ENCODE peak calls at places on chromosomes 16 and 17, in six cellular contexts. L, B, M, Y, O and W are unnamed samples.

GRCh38 chr16:9966569-9967157 is 215.6 kb downstream of the GRIN2A start:
- DNase-seq in L (no peak), M (no peak), O (peak), B (no peak), Y (no peak), W (peak)

GRCh38 chr17:50961282-50962220 is 95.4 kb upstream of the TOB1 start:
- DNase-seq in M (no peak), O (no peak), Y (no peak), B (no peak), L (no peak), W (no peak)

GRCh38 chr16:11160676-11161115 is 95.3 kb downstream of the SOCS1 start:
- DNase-seq in Y (no peak), L (peak), O (no peak), M (no peak), B (no peak), W (peak)

GRCh38 chr17:82231312-82231561 is 2.4 kb downstream of the SLC16A3 start:
- DNase-seq in Y (no peak), L (no peak), B (no peak), M (no peak), O (no peak), W (no peak)

GRCh38 chr17:30530346-30531025 is 53.3 kb downstream of the GOSR1 start:
- DNase-seq in Y (no peak), L (no peak), O (no peak), B (no peak), M (peak), W (no peak)

GRCh38 chr17:2689411-2690164 is 22.0 kb downstream of the CLUH start:
- DNase-seq in M (no peak), B (no peak), L (peak), O (no peak), Y (peak), W (no peak)

GRCh38 chr16:67182288-67182687 is 1.5 kb downstream of the MATCAP1 start:
- DNase-seq in Y (no peak), O (no peak), M (no peak), B (no peak), L (no peak), W (no peak)

GRCh38 chr17:44043326-44043725 is 23.1 kb downstream of the LSM12 start:
- DNase-seq in O (no peak), L (no peak), Y (no peak), B (no peak), M (peak), W (no peak)

GRCh38 chr16:85819711-85820110 is 20.2 kb downstream of the COX4I1 start:
- DNase-seq in L (no peak), O (no peak), Y (no peak), M (peak), B (no peak), W (no peak)

GRCh38 chr16:2517954-2518605 is 2.1 kb upstream of the AMDHD2 start:
- DNase-seq in Y (no peak), L (no peak), B (no peak), O (no peak), M (no peak), W (no peak)

GRCh38 chr17:44203731-44204452 is 4.2 kb upstream of the ATXN7L3 start:
- DNase-seq in Y (no peak), M (peak), B (peak), L (peak), O (no peak), W (peak)

GRCh38 chr16:84578538-84579126 is 39.2 kb downstream of the COTL1 start:
- DNase-seq in Y (no peak), B (no peak), M (no peak), O (no peak), L (no peak), W (no peak)

GRCh38 chr16:54654429-54654828 is 276.2 kb upstream of the IRX5 start:
- DNase-seq in Y (no peak), O (no peak), L (no peak), B (peak), M (no peak), W (no peak)

GRCh38 chr17:8264320-8264719 is 15.2 kb downstream of the PFAS start:
- DNase-seq in O (no peak), L (no peak), B (no peak), M (no peak), Y (no peak), W (no peak)

GRCh38 chr17:57388326-57388725 is 132.0 kb downstream of the MSI2 start:
- DNase-seq in L (no peak), M (no peak), O (no peak), B (no peak), Y (no peak), W (no peak)

GRCh38 chr17:74749262-74750038 is 1.0 kb downstream of the NHERF1 start:
- DNase-seq in Y (no peak), O (no peak), L (no peak), B (peak), M (no peak), W (peak)

GRCh38 chr17:74750039-74750326 is 1.6 kb downstream of the NHERF1 start:
- DNase-seq in Y (no peak), L (no peak), B (no peak), O (no peak), M (no peak), W (no peak)

GRCh38 chr17:74748279-74748528 is 224 bp upstream of the NHERF1 start:
- DNase-seq in O (no peak), L (no peak), B (no peak), Y (no peak), M (no peak), W (no peak)

GRCh38 chr17:74746922-74747321 is 1.5 kb upstream of the NHERF1 start:
- DNase-seq in M (peak), L (no peak), O (no peak), Y (no peak), B (no peak), W (no peak)

DNA sequence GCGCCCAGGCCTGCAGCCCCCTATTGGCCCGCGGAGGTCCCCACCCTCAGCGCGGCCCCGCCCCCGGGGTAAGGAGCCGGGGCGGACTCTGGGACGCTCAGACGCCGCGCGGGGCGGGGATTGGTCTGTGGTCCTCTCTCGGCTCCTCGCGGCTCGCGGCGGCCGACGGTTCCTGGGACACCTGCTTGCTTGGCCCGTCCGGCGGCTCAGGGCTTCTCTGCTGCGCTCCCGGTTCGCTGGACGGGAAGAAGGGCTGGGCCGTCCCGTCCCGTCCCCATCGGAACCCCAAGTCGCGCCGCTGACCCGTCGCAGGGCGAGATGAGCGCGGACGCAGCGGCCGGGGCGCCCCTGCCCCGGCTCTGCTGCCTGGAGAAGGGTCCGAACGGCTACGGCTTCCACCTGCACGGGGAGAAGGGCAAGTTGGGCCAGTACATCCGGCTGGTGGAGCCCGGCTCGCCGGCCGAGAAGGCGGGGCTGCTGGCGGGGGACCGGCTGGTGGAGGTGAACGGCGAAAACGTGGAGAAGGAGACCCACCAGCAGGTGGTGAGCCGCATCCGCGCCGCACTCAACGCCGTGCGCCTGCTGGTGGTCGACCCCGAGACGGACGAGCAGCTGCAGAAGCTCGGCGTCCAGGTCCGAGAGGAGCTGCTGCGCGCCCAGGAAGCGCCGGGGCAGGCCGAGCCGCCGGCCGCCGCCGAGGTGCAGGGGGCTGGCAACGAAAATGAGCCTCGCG is at the start of gene NHERF1:
- DNase-seq in Y (peak), B (peak), O (no peak), L (peak), M (peak), W (peak)
- TF ChIP-seq CTCF in Y (no peak), B (peak), O (no peak), L (peak), M (no peak), W (peak)

GRCh38 chr17:76248013-76248782 is 7.9 kb upstream of the RNF157 start:
- DNase-seq in B (no peak), Y (no peak), O (no peak), L (no peak), M (no peak), W (no peak)
- TF ChIP-seq CTCF in B (peak), Y (no peak), O (no peak), L (no peak), M (peak), W (no peak)

DNA sequence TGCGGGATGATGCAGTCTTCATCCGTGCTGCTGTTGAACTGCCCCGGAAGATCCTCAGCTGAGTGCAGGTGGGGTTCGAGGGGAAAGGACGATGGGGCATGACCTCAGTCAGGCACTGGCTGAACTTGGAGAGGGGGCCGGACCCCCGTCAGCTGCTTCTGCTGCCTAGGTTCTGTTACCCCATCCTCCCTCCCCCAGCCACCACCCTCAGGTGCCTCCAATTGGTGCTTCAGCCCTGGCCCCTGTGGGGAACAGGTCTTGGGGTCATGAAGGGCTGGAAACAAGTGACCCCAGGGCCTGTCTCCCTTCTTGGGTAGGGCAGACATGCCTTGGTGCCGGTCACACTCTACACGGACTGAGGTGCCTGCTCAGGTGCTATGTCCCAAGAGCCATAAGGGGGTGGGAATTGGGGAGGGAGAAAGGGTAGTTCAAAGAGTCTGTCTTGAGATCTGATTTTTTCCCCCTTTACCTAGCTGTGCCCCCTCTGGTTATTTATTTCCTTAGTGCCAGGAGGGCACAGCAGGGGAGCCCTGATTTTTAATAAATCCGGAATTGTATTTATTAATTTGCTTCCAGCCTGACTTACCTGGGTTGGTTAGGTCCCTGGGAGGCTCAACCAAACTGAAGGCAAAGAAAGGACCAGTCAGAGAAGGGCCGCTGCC is 5.8 kb downstream of the TRAF4 start:
- DNase-seq in B (peak), Y (no peak), O (no peak), L (no peak), M (no peak), W (no peak)
- TF ChIP-seq CTCF in B (no peak), Y (no peak), O (no peak), L (no peak), M (no peak), W (no peak)

GRCh38 chr16:23666919-23667659 is 11.6 kb upstream of the PLK1 start:
- DNase-seq in Y (no peak), B (no peak), M (no peak), L (peak), O (no peak), W (no peak)

GRCh38 chr16:23668873-23669272 is 9.8 kb upstream of the PLK1 start:
- DNase-seq in Y (no peak), M (no peak), L (no peak), B (no peak), O (no peak), W (no peak)

GRCh38 chr16:23668225-23668624 is 10.5 kb upstream of the PLK1 start:
- DNase-seq in L (no peak), Y (no peak), M (no peak), B (no peak), O (no peak), W (no peak)

GRCh38 chr16:23673971-23674614 is 4.6 kb upstream of the PLK1 start:
- DNase-seq in M (no peak), B (no peak), Y (no peak), O (no peak), L (no peak), W (no peak)

DNA sequence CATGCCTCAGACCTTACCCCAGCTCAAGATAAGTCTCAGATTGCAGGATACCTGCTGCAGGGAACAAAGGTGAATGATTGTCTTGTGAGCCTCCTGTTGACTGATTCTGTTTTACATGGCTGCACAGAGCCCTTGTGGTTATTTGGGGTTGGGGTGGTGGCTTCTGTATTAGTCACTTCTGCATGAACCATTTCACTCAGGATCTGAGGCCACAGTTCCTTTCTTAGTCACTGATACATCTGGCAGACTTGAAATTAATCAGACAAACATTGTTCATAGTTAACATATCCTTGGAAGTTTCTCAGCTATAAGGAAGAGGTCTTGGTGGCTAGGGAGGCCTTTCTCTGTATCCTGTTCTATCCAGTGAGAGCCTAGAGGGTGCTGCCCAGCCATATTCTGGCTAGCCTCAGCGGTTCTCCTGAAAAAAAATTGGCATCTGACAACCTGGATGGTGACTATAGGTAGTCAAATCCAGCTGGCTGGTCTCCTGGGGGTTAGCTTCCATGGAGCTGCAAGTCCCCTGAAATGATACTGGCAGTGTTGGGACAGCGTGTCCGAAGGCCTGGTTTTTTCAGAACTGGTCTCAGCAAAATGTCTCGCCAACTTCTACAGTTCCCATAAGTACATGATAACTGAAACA is 8.4 kb upstream of the PLK1 start:
- DNase-seq in L (no peak), B (no peak), O (no peak), M (peak), Y (no peak), W (peak)
- TF ChIP-seq CTCF in L (no peak), B (no peak), O (no peak), M (no peak), Y (no peak), W (no peak)

GRCh38 chr17:40445769-40446468 is 2.7 kb downstream of the IGFBP4 start:
- DNase-seq in O (no peak), Y (no peak), M (peak), B (peak), L (no peak), W (no peak)
- TF ChIP-seq CTCF in O (no peak), Y (no peak), M (peak), B (no peak), L (no peak), W (no peak)